ENCODE peak calls at places on chromosomes 2 and 18, in four cellular contexts. X is IMR-90, J is H9, S is H1. N is an unnamed sample.
A peak's percentile ranks its signal among the peaks of the same experiment; 100 is the strongest.

GRCh38 chr2:129004485-129004884 is 685.8 kb upstream of the HS6ST1 start:
- DNase-seq in X (no peak), J (no peak), S (no peak), N (no peak)

GRCh38 chr18:37900281-37900680 is 334.7 kb upstream of the CELF4 start:
- DNase-seq in X (no peak), J (no peak), S (no peak), N (no peak)

GRCh38 chr2:220476877-220477276 is 849.4 kb downstream of the SLC4A3 start:
- DNase-seq in X (no peak), J (no peak), S (no peak), N (no peak)

GRCh38 chr2:218959761-218960195 is 312 bp downstream of the CDK5R2 start:
- DNase-seq in X (no peak), J (peak; percentile 33), S (no peak), N (peak; percentile 13)

GRCh38 chr2:54516842-54517241 is 60.7 kb downstream of the SPTBN1 start:
- DNase-seq in X (no peak), J (peak; percentile 35), S (no peak), N (peak; percentile 81)

GRCh38 chr2:236998250-236998649 is 87.4 kb upstream of the COPS8 start:
- DNase-seq in X (peak; percentile 9), J (no peak), S (no peak), N (no peak)

GRCh38 chr2:17786727-17787126 is 29.5 kb upstream of the MSGN1 start:
- DNase-seq in X (no peak), J (no peak), S (no peak), N (no peak)

GRCh38 chr2:118168606-118169005 is 80.3 kb downstream of the INSIG2 start:
- DNase-seq in X (no peak), J (no peak), S (no peak), N (peak; percentile 64)

GRCh38 chr2:232286011-232286868 is 92.3 kb upstream of the ALPP start:
- DNase-seq in X (no peak), J (no peak), S (no peak), N (no peak)

GRCh38 chr2:3169106-3169870 is 208.3 kb downstream of the EIPR1 start:
- DNase-seq in X (peak; percentile 69), J (no peak), S (no peak), N (peak; percentile 81)

GRCh38 chr2:99488999-99489757 is 639 bp downstream of the REV1 start:
- DNase-seq in X (peak; percentile 38), J (peak; percentile 53), S (no peak), N (peak; percentile 70)

GRCh38 chr2:120374821-120375220 is 28.9 kb downstream of the INHBB start:
- DNase-seq in X (no peak), J (no peak), S (no peak), N (no peak)

GRCh38 chr18:48475635-48476549 is 62.9 kb upstream of the CTIF start:
- DNase-seq in X (peak; percentile 82), J (peak; percentile 81), S (peak; percentile 41), N (peak; percentile 88)

GRCh38 chr2:149486664-149487063 is 100.9 kb downstream of the MMADHC start:
- DNase-seq in X (no peak), J (no peak), S (no peak), N (no peak)

GRCh38 chr2:232873909-232874641 is 4.0 kb downstream of the SNORC start:
- DNase-seq in X (no peak), J (no peak), S (no peak), N (no peak)

DNA sequence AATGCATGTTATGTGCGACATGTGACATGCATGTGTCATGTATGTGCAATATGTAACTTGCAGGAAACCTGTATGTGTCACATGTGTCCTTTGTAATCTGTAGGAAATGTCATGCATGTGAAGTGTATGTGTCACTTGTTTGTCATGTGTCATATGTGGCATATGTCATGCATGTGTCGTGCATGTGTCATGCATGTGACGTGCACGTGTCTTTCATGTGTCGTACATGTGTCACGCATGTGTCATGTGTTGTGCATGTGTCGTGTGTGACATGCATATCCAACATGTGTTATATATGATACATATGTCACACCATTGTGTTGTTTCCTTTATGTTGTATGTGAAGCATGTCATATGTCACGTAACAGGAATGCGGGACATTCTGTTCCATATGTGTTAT is 2153.2 kb upstream of the PIK3C3 start:
- DNase-seq in X (no peak), J (no peak), S (no peak), N (no peak)
- H4K5ac ChIP-seq in X (no peak overlapping the region), J (no peak overlapping the region), S (no peak overlapping the region), N (no peak overlapping the region)

DNA sequence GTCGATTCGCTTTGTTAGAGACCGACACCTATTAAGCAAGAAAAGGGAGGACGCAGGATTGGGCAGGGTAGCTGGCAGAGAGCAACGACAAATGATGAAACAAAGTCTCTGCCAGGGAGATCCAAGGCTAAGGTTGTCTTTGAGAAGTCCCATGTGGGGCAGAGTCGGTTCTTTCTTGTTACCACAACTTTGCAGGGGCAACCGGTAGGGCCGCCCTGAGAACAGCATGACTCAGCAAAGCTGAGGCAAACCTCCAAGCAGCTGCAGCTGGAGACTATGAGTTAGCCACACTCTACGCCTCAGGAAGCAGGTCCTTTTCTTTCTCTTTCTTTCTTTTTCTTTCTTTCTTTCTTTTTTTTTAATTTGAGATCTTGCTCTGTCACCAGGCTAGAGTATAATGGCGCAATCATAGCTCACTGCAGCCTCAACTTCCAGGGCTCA is 452.3 kb upstream of the ID2 start:
- DNase-seq in X (peak; percentile 84), J (peak; percentile 61), S (no peak), N (peak; percentile 36)
- H3K56ac ChIP-seq in X (peak overlapping the region; percentile 46), J (no peak overlapping the region), S (no peak overlapping the region), N (no peak overlapping the region)

GRCh38 chr2:150759531-150759930 is 272.1 kb upstream of the RND3 start:
- DNase-seq in X (no peak), J (no peak), S (no peak), N (no peak)
- H4K5ac ChIP-seq in X (no peak overlapping the region), J (no peak overlapping the region), S (no peak overlapping the region), N (no peak overlapping the region)

DNA sequence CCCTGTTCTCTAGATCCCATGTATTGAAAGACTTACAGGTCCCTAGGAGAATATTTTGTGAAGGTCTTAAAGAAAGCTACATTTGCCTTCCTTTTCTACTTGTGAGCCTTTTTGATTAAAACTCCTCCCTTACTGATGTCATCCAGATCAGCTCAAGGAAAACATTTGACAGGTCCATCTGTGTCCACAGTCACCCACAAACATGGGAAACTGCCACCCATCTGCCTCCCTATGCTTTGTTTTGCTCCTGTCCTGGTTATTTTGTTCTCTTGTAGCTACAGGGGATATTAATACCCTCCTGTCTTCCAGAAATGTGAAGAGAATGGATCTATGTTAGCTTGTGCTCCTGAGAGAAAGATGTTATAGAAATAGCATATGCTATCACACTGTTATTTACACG is 203.6 kb upstream of the GALNT5 start:
- DNase-seq in X (no peak), J (no peak), S (no peak), N (no peak)
- H3K56ac ChIP-seq in X (peak overlapping the region; percentile 5), J (no peak overlapping the region), S (no peak overlapping the region), N (no peak overlapping the region)